ENCODE peak calls at places on chromosomes 3 and 15, in four cellular contexts. One of them, this sample, is unnamed.

GRCh38 chr3:20035019-20035418 is 5.2 kb upstream of the KAT2B start:
- DNase-seq in HCT116: no peak
- DNase-seq in HuH-7.5: no peak
- DNase-seq in right lobe of liver: no peak
- DNase-seq in this sample: no peak

GRCh38 chr3:89380006-89380405 is 272.6 kb downstream of the EPHA3 start:
- DNase-seq in HuH-7.5: no peak
- DNase-seq in right lobe of liver: no peak
- DNase-seq in HCT116: no peak
- DNase-seq in this sample: no peak

GRCh38 chr15:29701151-29701550 is 121.1 kb downstream of the TJP1 start:
- DNase-seq in HuH-7.5: no peak
- DNase-seq in right lobe of liver: no peak
- DNase-seq in HCT116: no peak
- DNase-seq in this sample: no peak

GRCh38 chr3:190032924-190033323 is 87.8 kb downstream of the P3H2 start:
- DNase-seq in right lobe of liver: no peak
- DNase-seq in HCT116: no peak
- DNase-seq in HuH-7.5: no peak
- DNase-seq in this sample: no peak

GRCh38 chr3:50118237-50118636 is 29.5 kb downstream of the RBM5 start:
- DNase-seq in HuH-7.5: no peak
- DNase-seq in right lobe of liver: no peak
- DNase-seq in HCT116: no peak
- DNase-seq in this sample: no peak

GRCh38 chr15:80855206-80855605 is 76.0 kb downstream of the CEMIP start:
- DNase-seq in HuH-7.5: no peak
- DNase-seq in HCT116: no peak
- DNase-seq in right lobe of liver: no peak
- DNase-seq in this sample: no peak

GRCh38 chr3:169497567-169498257 is 165.8 kb downstream of the MECOM start:
- DNase-seq in HCT116: no peak
- DNase-seq in HuH-7.5: no peak
- DNase-seq in right lobe of liver: no peak
- DNase-seq in this sample: peak

GRCh38 chr3:116148881-116149530 is 296.3 kb downstream of the LSAMP start:
- DNase-seq in HuH-7.5: no peak
- DNase-seq in HCT116: no peak
- DNase-seq in right lobe of liver: no peak
- DNase-seq in this sample: peak

GRCh38 chr15:95292790-95293450 is 1037.6 kb upstream of the NR2F2 start:
- DNase-seq in right lobe of liver: no peak
- DNase-seq in HuH-7.5: no peak
- DNase-seq in HCT116: no peak
- DNase-seq in this sample: no peak

GRCh38 chr15:70234256-70234965 is 136.7 kb upstream of the TLE3 start:
- DNase-seq in HuH-7.5: no peak
- DNase-seq in HCT116: no peak
- DNase-seq in right lobe of liver: no peak
- DNase-seq in this sample: peak

GRCh38 chr15:80567721-80568157 is 127.4 kb upstream of the ABHD17C start:
- DNase-seq in right lobe of liver: no peak
- DNase-seq in HuH-7.5: peak
- DNase-seq in HCT116: peak
- DNase-seq in this sample: peak

GRCh38 chr3:30578479-30578878 is 27.9 kb upstream of the TGFBR2 start:
- DNase-seq in right lobe of liver: peak
- DNase-seq in HuH-7.5: no peak
- DNase-seq in HCT116: no peak
- DNase-seq in this sample: peak

GRCh38 chr15:88255496-88256171 is 905 bp downstream of the NTRK3 start:
- DNase-seq in HCT116: no peak
- DNase-seq in right lobe of liver: peak
- DNase-seq in HuH-7.5: no peak
- DNase-seq in this sample: no peak

GRCh38 chr3:167148121-167148520 is 232.0 kb downstream of the ZBBX start:
- DNase-seq in HCT116: no peak
- DNase-seq in right lobe of liver: no peak
- DNase-seq in HuH-7.5: no peak
- DNase-seq in this sample: no peak

GRCh38 chr3:182393830-182394367 is 399.4 kb upstream of the ATP11B start:
- DNase-seq in HCT116: no peak
- DNase-seq in HuH-7.5: no peak
- DNase-seq in right lobe of liver: no peak
- DNase-seq in this sample: no peak

GRCh38 chr3:135440233-135440632 is 525.3 kb upstream of the PPP2R3A start:
- DNase-seq in HCT116: no peak
- DNase-seq in right lobe of liver: no peak
- DNase-seq in HuH-7.5: no peak
- DNase-seq in this sample: no peak

GRCh38 chr3:69012111-69012835 is 1.2 kb downstream of the EOGT start:
- DNase-seq in HuH-7.5: no peak
- DNase-seq in right lobe of liver: peak
- DNase-seq in HCT116: no peak
- DNase-seq in this sample: no peak

GRCh38 chr3:61729235-61729634 is 167.9 kb downstream of the PTPRG start:
- DNase-seq in HuH-7.5: no peak
- DNase-seq in HCT116: no peak
- DNase-seq in right lobe of liver: no peak
- DNase-seq in this sample: no peak

GRCh38 chr15:42796955-42797779 is 60.2 kb upstream of the CDAN1 start:
- DNase-seq in right lobe of liver: no peak
- DNase-seq in HCT116: no peak
- DNase-seq in HuH-7.5: no peak
- DNase-seq in this sample: no peak

GRCh38 chr3:119098620-119099222 is 47.2 kb upstream of the TEX55 start:
- DNase-seq in right lobe of liver: no peak
- DNase-seq in HCT116: peak
- DNase-seq in HuH-7.5: peak
- DNase-seq in this sample: peak

GRCh38 chr3:49531715-49532114 is 22.6 kb upstream of the BSN start:
- DNase-seq in HuH-7.5: no peak
- DNase-seq in right lobe of liver: no peak
- DNase-seq in HCT116: no peak
- DNase-seq in this sample: no peak

GRCh38 chr15:70526221-70526973 is 237.0 kb downstream of the UACA start:
- DNase-seq in right lobe of liver: no peak
- DNase-seq in HCT116: peak
- DNase-seq in HuH-7.5: no peak
- DNase-seq in this sample: peak

GRCh38 chr3:10933958-10934481 is 58.5 kb upstream of the SLC6A1 start:
- DNase-seq in right lobe of liver: peak
- DNase-seq in HCT116: no peak
- DNase-seq in HuH-7.5: no peak
- DNase-seq in this sample: no peak

GRCh38 chr3:152386208-152386607 is 117.5 kb downstream of the MBNL1 start:
- DNase-seq in HCT116: no peak
- DNase-seq in right lobe of liver: no peak
- DNase-seq in HuH-7.5: no peak
- DNase-seq in this sample: no peak

GRCh38 chr3:131421957-131422498 is 40.5 kb downstream of the NUDT16 start:
- DNase-seq in right lobe of liver: no peak
- DNase-seq in HCT116: no peak
- DNase-seq in HuH-7.5: no peak
- DNase-seq in this sample: no peak

This sample was measured in SJCRH30.